ENCODE peak calls at places on chromosomes 12 and 14, in six cellular contexts. F is heart left ventricle, S is suprapubic skin, B is endothelial cell of umbilical vein, T is hepatocyte, O is upper lobe of right lung. A is an unnamed sample.
A peak's percentile ranks its signal among the peaks of the same experiment; 100 is the strongest.

GRCh38 chr12:51888316-51889215 is 663 bp downstream of the ANKRD33 start:
- DNase-seq in F (no peak), S (no peak), B (no peak), T (no peak), O (peak; percentile 52), A (peak; percentile 69)

GRCh38 chr12:84637926-84638325 is 274.7 kb downstream of the SLC6A15 start:
- DNase-seq in F (no peak), S (no peak), B (no peak), T (no peak), O (no peak), A (no peak)

GRCh38 chr12:65229441-65229840 is 49.0 kb upstream of the MSRB3 start:
- DNase-seq in F (no peak), S (no peak), B (peak; percentile 55), T (no peak), O (no peak), A (no peak)

GRCh38 chr12:62813031-62813829 is 121.7 kb downstream of the PPM1H start:
- DNase-seq in F (peak; percentile 52), S (peak; percentile 83), B (peak; percentile 68), T (peak; percentile 80), O (peak; percentile 77), A (no peak)

GRCh38 chr14:30345511-30345910 is 213.4 kb upstream of the G2E3 start:
- DNase-seq in F (no peak), S (no peak), B (no peak), T (no peak), O (no peak), A (no peak)

GRCh38 chr12:52007158-52007921 is 594 bp downstream of the TAMALIN start:
- DNase-seq in F (peak; percentile 74), S (no peak), B (peak; percentile 47), T (no peak), O (no peak), A (no peak)

GRCh38 chr14:101596742-101597141 is 35.4 kb downstream of the DIO3 start:
- DNase-seq in F (no peak), S (no peak), B (no peak), T (no peak), O (no peak), A (peak; percentile 17)

GRCh38 chr12:91931110-91931509 is 214.5 kb downstream of the BTG1 start:
- DNase-seq in F (no peak), S (no peak), B (no peak), T (peak; percentile 8), O (no peak), A (no peak)

GRCh38 chr12:46358791-46359666 is 13.5 kb downstream of the SLC38A2 start:
- DNase-seq in F (no peak), S (no peak), B (no peak), T (no peak), O (no peak), A (no peak)

GRCh38 chr12:22925593-22925992 is 300.6 kb downstream of the ETNK1 start:
- DNase-seq in F (no peak), S (no peak), B (no peak), T (no peak), O (no peak), A (no peak)

GRCh38 chr14:61753631-61754030 is 8.6 kb upstream of the SNAPC1 start:
- DNase-seq in F (no peak), S (no peak), B (no peak), T (peak; percentile 10), O (no peak), A (no peak)

GRCh38 chr12:46386360-46386867 is 13.8 kb upstream of the SLC38A2 start:
- DNase-seq in F (no peak), S (no peak), B (peak; percentile 77), T (no peak), O (no peak), A (no peak)

DNA sequence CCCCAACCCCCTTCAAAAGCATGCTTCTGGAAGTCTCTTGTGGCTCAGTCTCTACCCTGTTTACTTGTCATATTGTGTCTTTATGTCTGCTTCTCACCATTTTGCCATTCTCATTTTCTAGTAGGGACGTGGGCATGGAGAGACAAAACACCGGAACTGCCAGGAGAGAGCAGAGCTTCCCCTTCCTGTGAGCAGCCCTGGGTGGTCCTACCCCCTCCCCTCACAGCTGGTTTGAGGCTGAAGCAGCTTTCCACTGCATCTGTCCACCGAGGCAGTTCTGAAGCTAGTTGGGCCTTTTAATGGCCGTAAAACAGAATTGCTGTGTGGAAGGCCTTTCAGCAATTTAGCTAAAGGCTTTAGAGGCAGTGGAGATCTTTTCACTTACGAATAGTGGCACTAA is 77.0 kb downstream of the PELI2 start:
- DNase-seq in F (no peak), S (no peak), B (no peak), T (peak; percentile 24), O (no peak), A (no peak)
- H3K27ac ChIP-seq in F (no peak overlapping the region), S (peak overlapping the region; percentile 39), B (no peak overlapping the region), T (peak overlapping the region; percentile 35), O (no peak overlapping the region), A (no peak overlapping the region)

GRCh38 chr12:4450551-4451112 is 5.0 kb upstream of the FGF6 start:
- DNase-seq in F (no peak), S (no peak), B (no peak), T (no peak), O (no peak), A (no peak)
- H3K4me3 ChIP-seq in F (no peak overlapping the region), S (no peak overlapping the region), B (no peak overlapping the region), T (no peak overlapping the region), O (no peak overlapping the region), A (no peak overlapping the region)

GRCh38 chr14:28635387-28635786 is 131.2 kb upstream of the FOXG1 start:
- DNase-seq in F (no peak), S (no peak), B (peak; percentile 34), T (peak; percentile 57), O (no peak), A (no peak)
- TF ChIP-seq CTCF in F (peak; percentile 67), S (no peak), B (peak; percentile 23), T (peak; percentile 67), O (peak; percentile 53), A (no peak)

GRCh38 chr12:4856556-4856955 is 53.1 kb upstream of the KCNA1 start:
- DNase-seq in F (no peak), S (no peak), B (no peak), T (no peak), O (no peak), A (no peak)

GRCh38 chr12:4858385-4858784 is 51.3 kb upstream of the KCNA1 start:
- DNase-seq in F (peak; percentile 20), S (no peak), B (peak; percentile 1), T (peak; percentile 60), O (no peak), A (no peak)

GRCh38 chr12:4857472-4858291 is 52.0 kb upstream of the KCNA1 start:
- DNase-seq in F (peak; percentile 63), S (no peak), B (peak; percentile 63), T (peak; percentile 84), O (peak; percentile 81), A (no peak)

GRCh38 chr12:4862809-4863208 is 46.9 kb upstream of the KCNA1 start:
- DNase-seq in F (no peak), S (no peak), B (no peak), T (no peak), O (no peak), A (no peak)

GRCh38 chr12:4859478-4860210 is 50.1 kb upstream of the KCNA1 start:
- DNase-seq in F (no peak), S (no peak), B (no peak), T (no peak), O (no peak), A (no peak)
- H3K27ac ChIP-seq in F (peak overlapping the region; percentile 39), S (no peak overlapping the region), B (no peak overlapping the region), T (no peak overlapping the region), O (no peak overlapping the region), A (peak overlapping the region; percentile 46)

GRCh38 chr12:26196424-26196722 is 1.0 kb downstream of the SSPN start:
- DNase-seq in F (no peak), S (no peak), B (no peak), T (peak; percentile 19), O (no peak), A (no peak)
- H3K4me3 ChIP-seq in F (peak overlapping the region; percentile 75), S (peak overlapping the region; percentile 74), B (peak overlapping the region; percentile 0), T (no peak overlapping the region), O (peak overlapping the region; percentile 60), A (peak overlapping the region; percentile 89)

GRCh38 chr12:61362037-61362436 is 898.2 kb upstream of the USP15 start:
- DNase-seq in F (no peak), S (no peak), B (no peak), T (no peak), O (no peak), A (no peak)

GRCh38 chr12:61365001-61365400 is 895.2 kb upstream of the USP15 start:
- DNase-seq in F (no peak), S (no peak), B (no peak), T (no peak), O (no peak), A (no peak)

DNA sequence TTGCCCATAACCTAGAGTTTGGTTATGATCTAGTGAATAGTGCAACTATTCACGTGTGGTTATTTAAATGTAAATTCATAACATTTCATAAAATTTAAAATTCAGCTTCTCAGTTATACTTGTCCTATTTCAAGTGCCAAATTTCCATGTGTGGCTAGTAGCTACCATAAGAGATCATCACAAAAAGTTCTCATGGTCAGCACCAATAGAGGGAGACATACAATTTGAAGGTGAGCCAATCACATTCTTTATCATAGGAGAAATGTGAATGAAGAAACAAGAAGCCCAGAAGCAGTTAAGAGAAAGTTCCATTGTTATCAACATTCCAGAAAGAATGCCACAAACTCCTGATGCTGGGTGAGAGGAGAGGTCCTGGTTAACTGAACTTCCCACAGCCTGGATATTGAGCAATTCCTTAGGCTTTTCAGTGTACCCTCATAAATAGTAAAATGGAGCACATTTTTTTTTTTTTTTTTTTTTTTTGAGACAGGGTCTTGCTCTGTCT is 892.9 kb upstream of the USP15 start:
- DNase-seq in F (no peak), S (no peak), B (no peak), T (no peak), O (no peak), A (no peak)
- TF ChIP-seq CTCF in F (no peak), S (no peak), B (no peak), T (no peak), O (no peak), A (no peak)

A was measured in coronary artery.